ENCODE peak calls at places on chromosomes 11 and 22, in seven cellular contexts. S is dorsolateral prefrontal cortex, W is RWPE1, F is fibroblast of lung, M is fibroblast of the aortic adventitia, E is breast epithelium, X is Calu3. B is an unnamed sample.

GRCh38 chr11:16178273-16178672 is 178.1 kb downstream of the SOX6 start:
- DNase-seq in E (no peak), S (no peak), W (no peak), F (no peak), X (no peak), M (no peak), B (no peak)

GRCh38 chr11:125390949-125391348 is 105.1 kb downstream of the FEZ1 start:
- DNase-seq in E (no peak), W (no peak), M (peak; percentile 94), X (no peak), F (peak; percentile 82), S (no peak), B (peak; percentile 32)

GRCh38 chr22:35380537-35381423 is at the start of gene HMOX1:
- DNase-seq in X (peak; percentile 80), S (peak; percentile 87), E (peak; percentile 82), M (peak; percentile 94), W (peak; percentile 49), F (peak; percentile 86), B (peak; percentile 89)

GRCh38 chr11:10899542-10899830 is 41.6 kb upstream of the ZBED5 start:
- DNase-seq in X (no peak), M (no peak), S (no peak), E (peak; percentile 53), F (no peak), W (peak; percentile 94), B (no peak)

GRCh38 chr22:18021431-18021830 is 2.9 kb downstream of the MICAL3 start:
- DNase-seq in W (peak; percentile 43), X (no peak), S (no peak), M (no peak), F (no peak), E (no peak), B (no peak)

GRCh38 chr11:23605001-23605400 is 744.7 kb upstream of the CCDC179 start:
- DNase-seq in F (no peak), S (no peak), X (no peak), W (no peak), M (no peak), E (no peak), B (no peak)

GRCh38 chr22:17867160-17867785 is 93.0 kb upstream of the BID start:
- DNase-seq in E (peak; percentile 44), F (no peak), S (no peak), X (no peak), W (no peak), M (no peak), B (no peak)

GRCh38 chr11:86459682-86460460 is 85.2 kb downstream of the CCDC81 start:
- DNase-seq in X (peak; percentile 58), S (peak; percentile 60), F (peak; percentile 95), W (peak; percentile 93), E (peak; percentile 73), M (peak; percentile 95), B (peak; percentile 72)

GRCh38 chr11:119205080-119205479 is 1.1 kb upstream of the CBL start:
- DNase-seq in W (no peak), F (no peak), E (no peak), X (no peak), M (no peak), S (no peak), B (no peak)

GRCh38 chr22:22768885-22769284 is 118.7 kb upstream of the IGLL5 start:
- DNase-seq in X (no peak), F (no peak), M (no peak), S (no peak), W (no peak), E (no peak), B (no peak)

GRCh38 chr11:18865261-18865660 is 73.7 kb upstream of the PTPN5 start:
- DNase-seq in E (no peak), F (no peak), W (no peak), S (no peak), X (no peak), M (no peak), B (no peak)

GRCh38 chr22:50179937-50180726 is 5.6 kb upstream of the TRABD start:
- DNase-seq in S (no peak), X (no peak), F (no peak), E (no peak), M (no peak), W (no peak), B (no peak)

GRCh38 chr22:46546466-46547178 is 9.2 kb upstream of the CELSR1 start:
- DNase-seq in E (no peak), S (no peak), M (peak; percentile 65), X (peak; percentile 62), F (peak; percentile 79), W (no peak), B (peak; percentile 43)

GRCh38 chr22:45966320-45966891 is 10.6 kb downstream of the WNT7B start:
- DNase-seq in S (no peak), E (no peak), F (peak; percentile 34), M (no peak), W (no peak), X (peak; percentile 23), B (no peak)

GRCh38 chr11:59267738-59268475 is 55.2 kb upstream of the MPEG1 start:
- DNase-seq in F (no peak), X (peak; percentile 57), S (no peak), W (peak; percentile 20), E (no peak), M (no peak), B (no peak)

GRCh38 chr11:85725510-85726258 is 39.7 kb upstream of the CCDC89 start:
- DNase-seq in S (no peak), E (no peak), F (peak; percentile 97), X (no peak), M (peak; percentile 94), W (peak; percentile 59), B (peak; percentile 88)

GRCh38 chr22:33883561-33883960 is 36.7 kb downstream of the LARGE1 start:
- DNase-seq in F (peak; percentile 45), M (no peak), W (no peak), E (no peak), S (no peak), X (peak; percentile 11), B (no peak)

GRCh38 chr11:46554205-46555162 is 39.3 kb downstream of the AMBRA1 start:
- DNase-seq in M (peak; percentile 89), X (peak; percentile 49), F (peak; percentile 82), E (no peak), S (no peak), W (peak; percentile 74), B (peak; percentile 48)

GRCh38 chr11:69636870-69637600 is 3.9 kb upstream of the CCND1 start:
- DNase-seq in X (no peak), E (no peak), M (no peak), W (no peak), F (no peak), S (no peak), B (no peak)

GRCh38 chr11:14789879-14790484 is 102.0 kb downstream of the CYP2R1 start:
- DNase-seq in S (no peak), X (no peak), E (no peak), W (no peak), F (no peak), M (peak; percentile 35), B (peak; percentile 3)
- TF ChIP-seq CTCF in S (peak; percentile 48), X (peak; percentile 37), E (no peak), W (peak; percentile 64), F (no peak), M (peak; percentile 54), B (peak; percentile 70)

GRCh38 chr11:75574698-75575265 is 12.7 kb downstream of the SERPINH1 start:
- DNase-seq in E (no peak), S (no peak), F (no peak), X (no peak), W (no peak), M (no peak), B (no peak)

GRCh38 chr11:75576445-75577049 is 14.5 kb downstream of the SERPINH1 start:
- DNase-seq in W (no peak), M (peak; percentile 65), E (peak; percentile 70), S (no peak), X (peak; percentile 75), F (peak; percentile 79), B (peak; percentile 53)

GRCh38 chr11:75578977-75579376 is 16.9 kb downstream of the SERPINH1 start:
- DNase-seq in S (no peak), F (no peak), M (no peak), X (no peak), E (no peak), W (no peak), B (peak; percentile 39)

GRCh38 chr11:75576017-75576416 is 14.0 kb downstream of the SERPINH1 start:
- DNase-seq in M (no peak), W (no peak), E (no peak), F (no peak), S (no peak), X (no peak), B (no peak)

DNA sequence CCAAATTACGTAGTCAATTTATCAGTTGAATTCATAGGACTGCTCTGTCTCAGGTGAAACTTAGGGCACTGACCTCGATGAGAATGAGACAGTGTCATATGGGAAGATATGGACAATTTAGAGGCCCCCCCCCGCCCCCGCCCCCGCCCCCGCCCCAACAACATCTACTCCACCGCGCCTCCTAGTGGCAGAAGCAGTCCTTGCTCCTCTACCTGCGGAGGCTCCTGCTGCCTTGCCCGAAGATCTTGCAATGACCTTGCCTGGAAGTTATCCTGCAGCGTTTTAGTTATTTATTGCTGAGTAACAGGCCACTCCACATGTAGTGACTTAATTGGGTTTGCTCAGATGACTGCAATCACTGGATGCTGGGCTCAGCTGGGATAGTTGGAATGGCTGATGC is 15.1 kb downstream of the SERPINH1 start:
- DNase-seq in E (no peak), X (peak; percentile 36), W (peak; percentile 52), S (no peak), F (no peak), M (no peak), B (peak; percentile 58)
- TF ChIP-seq CTCF in E (no peak), X (peak; percentile 42), W (no peak), S (peak; percentile 61), F (peak; percentile 50), M (peak; percentile 70), B (peak; percentile 82)

GRCh38 chr11:9285850-9286587 is 20.9 kb upstream of the DENND5A start:
- DNase-seq in M (no peak), S (no peak), X (no peak), W (no peak), F (no peak), E (no peak), B (no peak)
- TF ChIP-seq CTCF in M (no peak), S (no peak), X (no peak), W (no peak), F (no peak), E (no peak), B (no peak)

GRCh38 chr22:36571991-36572390 is 43.0 kb upstream of the EIF3D start:
- DNase-seq in X (no peak), F (no peak), S (no peak), E (no peak), M (no peak), W (no peak), B (no peak)

GRCh38 chr22:36568846-36569245 is 39.9 kb upstream of the EIF3D start:
- DNase-seq in M (no peak), E (no peak), S (no peak), X (no peak), F (no peak), W (no peak), B (no peak)

GRCh38 chr22:36566720-36567119 is 37.8 kb upstream of the EIF3D start:
- DNase-seq in M (no peak), E (no peak), S (no peak), F (no peak), W (no peak), X (no peak), B (no peak)

GRCh38 chr22:36573815-36574350 is 44.9 kb upstream of the EIF3D start:
- DNase-seq in W (no peak), F (no peak), S (no peak), E (no peak), M (no peak), X (no peak), B (no peak)

DNA sequence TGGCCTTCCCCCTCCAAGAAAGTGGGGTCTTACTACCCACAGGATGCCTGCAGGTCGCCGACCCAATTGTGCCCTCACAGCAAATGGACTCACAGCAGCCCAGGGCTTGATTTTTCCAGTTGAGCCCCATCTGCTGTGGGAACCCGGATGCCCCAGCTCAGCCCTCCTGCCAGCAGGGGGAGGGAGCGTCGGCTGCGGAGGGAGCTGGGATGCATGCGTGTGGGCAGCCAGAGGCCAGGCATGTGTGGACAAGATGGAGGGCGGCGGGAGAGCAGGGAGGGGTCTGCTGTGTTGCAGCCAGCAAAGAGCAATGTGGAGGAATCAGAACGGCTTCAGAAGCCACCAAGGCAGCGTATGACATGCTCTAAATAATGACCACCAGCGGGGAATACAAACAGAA is 41.0 kb upstream of the EIF3D start:
- DNase-seq in M (peak; percentile 11), F (peak; percentile 39), E (no peak), S (no peak), W (no peak), X (peak; percentile 49), B (no peak)
- TF ChIP-seq CTCF in M (peak; percentile 44), F (peak; percentile 37), E (no peak), S (no peak), W (no peak), X (peak; percentile 65), B (peak; percentile 67)

B was measured in HFFc6.